ENCODE peak calls at places on chromosomes 1 and 21, in nine cellular contexts. Z is iris pigment epithelial cell; T is AG08396; W is astrocyte of the spinal cord; C is activated CD4-positive, alpha-beta T cell treated with anti-CD3 and anti-CD28 coated beads for 48 hours; M is heart right ventricle; O is Kasumi-1; J is activated T-helper 2 cell treated with anti-CD3 and anti-CD28 coated beads, Interferon-gamma antibody, Interleukin-2, Interleukin-4, amounts not matched to agents 10 μg/mL and 5 μg/mL and 100 μg/mL, durations not matched to agents 14 hours and 24 hours and 36 hours; S is activated effector memory CD4-positive, alpha-beta T cell treated with anti-CD3 and anti-CD28 coated beads, Interleukin-2, amount 50 U/mL, for 16 hours. R is an unnamed sample.

GRCh38 chr1:154608522-154609294 is 722 bp upstream of the ADAR start:
- DNase-seq in M (peak; percentile 37), C (peak; percentile 55), S (peak; percentile 76), J (peak; percentile 40), W (peak; percentile 69), T (peak; percentile 45), Z (peak; percentile 54), O (peak; percentile 29), R (no peak)

GRCh38 chr21:35201288-35201687 is 152.2 kb upstream of the RUNX1 start:
- DNase-seq in W (no peak), O (no peak), Z (no peak), T (no peak), S (no peak), J (no peak), C (no peak), M (no peak), R (no peak)

GRCh38 chr1:96488777-96489176 is 232.8 kb upstream of the PTBP2 start:
- DNase-seq in W (no peak), T (no peak), Z (no peak), S (no peak), C (no peak), M (no peak), O (no peak), J (no peak), R (no peak)

GRCh38 chr1:16248603-16249534 is 11.9 kb upstream of the CPLANE2 start:
- DNase-seq in S (peak; percentile 45), W (peak; percentile 90), T (peak; percentile 52), J (no peak), C (no peak), M (peak; percentile 71), O (peak; percentile 43), Z (peak; percentile 84), R (peak; percentile 84)

GRCh38 chr1:17046043-17046657 is 7.7 kb downstream of the SDHB start:
- DNase-seq in W (peak; percentile 74), T (peak; percentile 62), O (peak; percentile 68), S (no peak), J (no peak), C (no peak), M (no peak), Z (peak; percentile 73), R (no peak)

GRCh38 chr1:178345821-178346220 is 150.9 kb downstream of the CLEC20A start:
- DNase-seq in C (no peak), J (no peak), S (no peak), Z (peak; percentile 49), O (no peak), W (no peak), T (no peak), M (no peak), R (no peak)

GRCh38 chr1:147539122-147539575 is 2.2 kb upstream of the BCL9 start:
- DNase-seq in M (peak; percentile 36), T (peak; percentile 75), W (peak; percentile 97), J (no peak), O (no peak), S (no peak), C (peak; percentile 56), Z (peak; percentile 98), R (no peak)

GRCh38 chr1:209697082-209697481 is 7.6 kb upstream of the HSD11B1 start:
- DNase-seq in C (no peak), W (no peak), J (no peak), M (no peak), O (no peak), T (no peak), Z (peak; percentile 43), S (no peak), R (no peak)

GRCh38 chr1:167229719-167230385 is 9.2 kb downstream of the POU2F1 start:
- DNase-seq in J (no peak), M (no peak), W (no peak), T (no peak), O (peak; percentile 50), S (no peak), Z (no peak), C (no peak), R (no peak)